ENCODE peak calls at places on chromosomes 16 and 17, in nine cellular contexts. C, K, Y, L, R, V, D, O and I are unnamed samples.
A peak's percentile ranks its signal among the peaks of the same experiment; 100 is the strongest.

GRCh38 chr17:3916013-3916696 is at the start of gene P2RX1:
- DNase-seq in R (peak; percentile 59), Y (no peak), L (no peak), V (peak; percentile 33), D (peak; percentile 35), C (no peak), K (no peak), O (peak; percentile 91), I (no peak)

GRCh38 chr17:75468779-75469373 is 12.4 kb downstream of the TMEM94 start:
- DNase-seq in K (no peak), C (no peak), V (no peak), L (no peak), D (no peak), R (no peak), O (no peak), Y (no peak), I (no peak)

GRCh38 chr17:33487187-33487586 is 194.1 kb upstream of the ASIC2 start:
- DNase-seq in Y (no peak), O (no peak), R (no peak), C (no peak), K (no peak), V (no peak), L (no peak), D (no peak), I (no peak)

GRCh38 chr16:84153660-84154214 is 8.6 kb downstream of the DNAAF1 start:
- DNase-seq in L (no peak), R (no peak), O (peak; percentile 13), D (no peak), K (no peak), Y (no peak), C (no peak), V (no peak), I (no peak)

GRCh38 chr16:29649560-29650494 is 13.2 kb upstream of the SPN start:
- DNase-seq in Y (no peak), O (no peak), K (no peak), R (no peak), D (no peak), C (no peak), L (no peak), V (no peak), I (no peak)

GRCh38 chr17:49549311-49549605 is 26.4 kb upstream of the NXPH3 start:
- DNase-seq in L (no peak), K (no peak), Y (no peak), V (no peak), D (no peak), C (no peak), O (no peak), R (no peak), I (no peak)

GRCh38 chr17:28635506-28635905 is 9.5 kb downstream of the BLTP2 start:
- DNase-seq in V (no peak), K (no peak), L (no peak), O (no peak), C (no peak), Y (no peak), R (no peak), D (no peak), I (no peak)

GRCh38 chr17:46152423-46152822 is 40.8 kb downstream of the KANSL1 start:
- DNase-seq in L (no peak), O (no peak), V (no peak), R (no peak), D (no peak), C (no peak), K (no peak), Y (no peak), I (no peak)

GRCh38 chr17:81329927-81330883 is 35.1 kb upstream of the SLC38A10 start:
- DNase-seq in O (no peak), Y (peak; percentile 74), R (no peak), V (no peak), D (no peak), C (no peak), L (peak; percentile 8), K (no peak), I (no peak)

GRCh38 chr16:6279261-6279660 is 1053.4 kb upstream of the RBFOX1 start:
- DNase-seq in D (no peak), V (no peak), Y (peak; percentile 65), K (no peak), C (peak; percentile 56), R (no peak), O (no peak), L (peak; percentile 9), I (no peak)

GRCh38 chr16:48592839-48593429 is 17.0 kb downstream of the N4BP1 start:
- DNase-seq in O (no peak), R (no peak), D (no peak), L (no peak), V (no peak), Y (peak; percentile 72), K (no peak), C (no peak), I (peak; percentile 26)

GRCh38 chr17:44757045-44757917 is 1.5 kb upstream of the ADAM11 start:
- DNase-seq in Y (no peak), K (peak; percentile 40), V (no peak), O (no peak), R (no peak), L (no peak), C (no peak), D (no peak), I (no peak)

GRCh38 chr16:72927199-72928088 is 120.5 kb downstream of the ZFHX3 start:
- DNase-seq in L (peak; percentile 89), R (no peak), Y (no peak), O (no peak), C (peak; percentile 53), V (no peak), D (no peak), K (no peak), I (no peak)

GRCh38 chr16:27742333-27742732 is 192.4 kb downstream of the KATNIP start:
- DNase-seq in D (no peak), K (no peak), Y (no peak), C (no peak), V (no peak), L (no peak), R (no peak), O (no peak), I (no peak)

GRCh38 chr16:14024300-14024699 is 46.8 kb upstream of the MRTFB start:
- DNase-seq in O (no peak), K (no peak), C (no peak), Y (no peak), L (peak; percentile 23), D (no peak), V (no peak), R (no peak), I (no peak)

GRCh38 chr16:14015948-14016347 is 55.2 kb upstream of the MRTFB start:
- DNase-seq in C (peak; percentile 42), Y (peak; percentile 55), D (no peak), L (peak; percentile 84), V (no peak), K (no peak), O (peak; percentile 72), R (no peak), I (no peak)

GRCh38 chr16:14018848-14019247 is 52.3 kb upstream of the MRTFB start:
- DNase-seq in V (no peak), C (no peak), L (no peak), R (no peak), Y (peak; percentile 51), K (no peak), D (no peak), O (no peak), I (no peak)

GRCh38 chr16:14015461-14015860 is 55.7 kb upstream of the MRTFB start:
- DNase-seq in C (no peak), K (no peak), D (no peak), O (no peak), R (no peak), V (no peak), L (no peak), Y (no peak), I (no peak)

GRCh38 chr16:14020141-14020540 is 51.0 kb upstream of the MRTFB start:
- DNase-seq in O (no peak), D (no peak), L (no peak), Y (no peak), R (no peak), V (no peak), C (no peak), K (no peak), I (no peak)
- H3K4me3 ChIP-seq in O (no peak overlapping the region), D (no peak overlapping the region), L (no peak overlapping the region), Y (no peak overlapping the region), R (no peak overlapping the region), V (no peak overlapping the region), C (no peak overlapping the region), K (no peak overlapping the region), I (no peak overlapping the region)

GRCh38 chr17:62098623-62099231 is 33.6 kb upstream of the MED13 start:
- DNase-seq in L (no peak), D (no peak), O (no peak), R (no peak), Y (no peak), C (no peak), V (no peak), K (no peak), I (no peak)

GRCh38 chr17:62099532-62099931 is 34.5 kb upstream of the MED13 start:
- DNase-seq in V (no peak), R (no peak), C (no peak), L (no peak), D (no peak), K (no peak), O (no peak), Y (no peak), I (no peak)

GRCh38 chr17:62101090-62101489 is 36.0 kb upstream of the MED13 start:
- DNase-seq in O (no peak), D (no peak), C (no peak), L (no peak), Y (no peak), R (no peak), K (no peak), V (no peak), I (no peak)

GRCh38 chr17:62100050-62100449 is 35.0 kb upstream of the MED13 start:
- DNase-seq in Y (no peak), R (no peak), C (no peak), O (no peak), V (no peak), D (no peak), K (no peak), L (no peak), I (no peak)

GRCh38 chr17:62101519-62101918 is 36.4 kb upstream of the MED13 start:
- DNase-seq in C (no peak), O (no peak), Y (no peak), R (no peak), D (no peak), L (no peak), V (no peak), K (no peak), I (no peak)
- H3K27ac ChIP-seq in C (no peak overlapping the region), O (no peak overlapping the region), Y (no peak overlapping the region), R (no peak overlapping the region), D (no peak overlapping the region), L (no peak overlapping the region), V (no peak overlapping the region), K (no peak overlapping the region), I (no peak overlapping the region)

GRCh38 chr17:60577147-60577925 is 22.7 kb upstream of the PPM1D start:
- DNase-seq in O (no peak), R (peak; percentile 68), C (peak; percentile 42), V (no peak), K (no peak), Y (no peak), L (peak; percentile 47), D (no peak), I (no peak)
- H3K4me3 ChIP-seq in O (peak overlapping the region; percentile 48), R (peak overlapping the region; percentile 19), C (peak overlapping the region; percentile 36), V (peak overlapping the region; percentile 47), K (no peak overlapping the region), Y (no peak overlapping the region), L (peak overlapping the region; percentile 64), D (no peak overlapping the region), I (peak overlapping the region; percentile 42)

DNA sequence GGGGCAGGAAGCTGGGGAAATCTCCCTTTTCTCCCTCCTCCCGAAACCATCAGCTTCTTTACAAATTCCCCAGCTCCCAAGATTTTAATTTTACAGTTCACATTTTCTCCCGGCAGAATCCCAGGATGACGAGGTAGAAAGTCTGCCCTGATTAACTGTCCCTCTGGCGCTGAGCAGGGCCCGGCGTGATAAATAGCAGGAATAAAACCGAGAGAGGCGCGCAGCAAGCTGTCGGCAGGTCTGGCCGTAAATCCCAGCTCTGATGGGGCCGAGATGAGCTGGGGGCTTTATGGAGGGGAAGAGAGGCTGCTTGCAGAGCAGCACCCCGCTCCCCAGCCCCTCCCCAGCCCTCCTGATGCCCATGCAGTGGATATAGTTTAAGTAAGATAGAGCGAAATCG is 171.9 kb downstream of the RBFOX3 start:
- DNase-seq in Y (no peak), V (no peak), K (no peak), D (no peak), O (no peak), L (no peak), R (no peak), C (no peak), I (no peak)
- H3K27ac ChIP-seq in Y (no peak overlapping the region), V (no peak overlapping the region), K (no peak overlapping the region), D (no peak overlapping the region), O (no peak overlapping the region), L (no peak overlapping the region), R (no peak overlapping the region), C (no peak overlapping the region), I (no peak overlapping the region)